ENCODE peak calls at places on chromosomes 2 and 18, in four cellular contexts. W is body of pancreas, M is MM.1S, D is esophagus muscularis mucosa. L is an unnamed sample.

GRCh38 chr2:229416116-229416694 is 145.1 kb upstream of the PID1 start:
- DNase-seq in W (peak; percentile 74), M (no peak), D (peak; percentile 95), L (peak; percentile 95)

GRCh38 chr18:59293317-59293716 is 20.1 kb upstream of the RAX start:
- DNase-seq in W (no peak), M (no peak), D (peak; percentile 47), L (no peak)

GRCh38 chr2:54632733-54633692 is 90.4 kb upstream of the EML6 start:
- DNase-seq in W (no peak), M (no peak), D (no peak), L (no peak)

GRCh38 chr18:51890762-51891161 is 449.2 kb upstream of the DCC start:
- DNase-seq in W (peak; percentile 73), M (no peak), D (no peak), L (no peak)

GRCh38 chr2:29012211-29012681 is 31.1 kb downstream of the TOGARAM2 start:
- DNase-seq in W (peak; percentile 63), M (no peak), D (no peak), L (no peak)

GRCh38 chr2:102001767-102002142 is 10.0 kb downstream of the IL1R2 start:
- DNase-seq in W (no peak), M (no peak), D (no peak), L (no peak)

GRCh38 chr2:237581751-237582746 is 8.5 kb downstream of the RAB17 start:
- DNase-seq in W (peak; percentile 80), M (peak; percentile 68), D (no peak), L (peak; percentile 92)

GRCh38 chr2:205746408-205746785 is 64.1 kb downstream of the NRP2 start:
- DNase-seq in W (no peak), M (no peak), D (no peak), L (no peak)

GRCh38 chr2:179677746-179678505 is 183.5 kb downstream of the ZNF385B start:
- DNase-seq in W (no peak), M (no peak), D (no peak), L (no peak)

GRCh38 chr2:8617048-8617447 is 64.8 kb upstream of the ID2 start:
- DNase-seq in W (no peak), M (no peak), D (no peak), L (no peak)

GRCh38 chr2:45014016-45014702 is 4.9 kb upstream of the SIX2 start:
- DNase-seq in W (peak; percentile 64), M (no peak), D (no peak), L (no peak)

GRCh38 chr2:42562474-42563144 is 5.8 kb upstream of the MTA3 start:
- DNase-seq in W (peak; percentile 89), M (no peak), D (no peak), L (no peak)

GRCh38 chr2:29741132-29741531 is 180.3 kb downstream of the ALK start:
- DNase-seq in W (no peak), M (no peak), D (no peak), L (no peak)

GRCh38 chr2:10101491-10101890 is 21.0 kb upstream of the RRM2 start:
- DNase-seq in W (no peak), M (no peak), D (no peak), L (no peak)

GRCh38 chr2:177261115-177261779 is 3.3 kb downstream of the NFE2L2 start:
- DNase-seq in W (no peak), M (no peak), D (no peak), L (no peak)

GRCh38 chr18:13470555-13471494 is 252.3 kb downstream of the LDLRAD4 start:
- DNase-seq in W (peak; percentile 60), M (no peak), D (no peak), L (no peak)

GRCh38 chr18:34158881-34159690 is 65.6 kb downstream of the NOL4 start:
- DNase-seq in W (peak; percentile 59), M (no peak), D (no peak), L (no peak)

GRCh38 chr2:239724851-239725550 is 300.1 kb downstream of the NDUFA10 start:
- DNase-seq in W (no peak), M (no peak), D (no peak), L (no peak)

GRCh38 chr2:136212426-136213378 is 94.8 kb upstream of the CXCR4 start:
- DNase-seq in W (no peak), M (no peak), D (peak; percentile 57), L (no peak)

DNA sequence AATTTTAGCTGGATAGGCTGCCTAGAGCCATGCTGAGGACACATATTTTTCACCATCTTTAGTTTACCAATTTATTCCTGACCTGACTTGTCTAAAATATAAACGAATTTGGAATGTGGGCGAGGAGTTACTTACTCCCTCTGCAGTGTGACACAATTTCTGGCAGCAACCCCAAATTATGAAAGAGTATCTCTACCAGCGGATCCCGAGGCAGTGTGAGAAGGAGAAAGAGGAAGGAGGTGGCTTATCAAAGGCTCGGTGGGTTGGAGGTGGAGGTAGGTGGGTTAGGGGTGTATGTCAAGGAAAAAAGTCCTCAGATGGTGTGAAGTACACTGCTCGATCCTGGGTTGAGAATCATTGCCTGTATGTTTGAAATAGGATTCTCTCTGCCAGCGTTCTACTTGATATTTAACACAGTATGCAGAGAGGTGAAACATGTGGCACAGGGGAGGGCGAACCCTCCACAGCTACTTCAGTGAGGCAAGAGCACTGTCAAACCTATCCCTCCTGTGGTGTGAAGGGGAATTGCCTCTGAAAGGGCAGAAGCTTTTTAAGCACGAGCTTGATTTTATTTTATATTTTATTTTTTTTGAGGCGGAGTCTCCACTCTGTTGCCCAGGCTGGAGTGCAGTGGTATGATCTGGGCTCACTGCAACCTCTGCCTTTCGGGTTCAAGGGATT is 76.0 kb downstream of the RFTN2 start:
- DNase-seq in W (peak; percentile 24), M (peak; percentile 44), D (no peak), L (no peak)
- TF ChIP-seq CTCF in W (peak; percentile 28), M (peak; percentile 28), D (no peak), L (no peak)

GRCh38 chr2:120865656-120866055 is 130.0 kb downstream of the GLI2 start:
- DNase-seq in W (no peak), M (no peak), D (no peak), L (no peak)
- H3K4me1 ChIP-seq in W (peaks cover 10% of the 10 kb centered on the region), M (no peaks in the 10 kb centered on the region), D (peaks cover 70% of the 10 kb centered on the region), L (peaks cover 50% of the 10 kb centered on the region)

GRCh38 chr2:170521299-170521698 is 193.8 kb upstream of the SP5 start:
- DNase-seq in W (no peak), M (no peak), D (no peak), L (no peak)

GRCh38 chr2:170524828-170525565 is 190.1 kb upstream of the SP5 start:
- DNase-seq in W (no peak), M (peak; percentile 15), D (no peak), L (no peak)

GRCh38 chr2:170525566-170525900 is 189.6 kb upstream of the SP5 start:
- DNase-seq in W (peak; percentile 73), M (no peak), D (peak; percentile 95), L (no peak)

GRCh38 chr2:170518911-170519310 is 196.2 kb upstream of the SP5 start:
- DNase-seq in W (no peak), M (no peak), D (no peak), L (no peak)

DNA sequence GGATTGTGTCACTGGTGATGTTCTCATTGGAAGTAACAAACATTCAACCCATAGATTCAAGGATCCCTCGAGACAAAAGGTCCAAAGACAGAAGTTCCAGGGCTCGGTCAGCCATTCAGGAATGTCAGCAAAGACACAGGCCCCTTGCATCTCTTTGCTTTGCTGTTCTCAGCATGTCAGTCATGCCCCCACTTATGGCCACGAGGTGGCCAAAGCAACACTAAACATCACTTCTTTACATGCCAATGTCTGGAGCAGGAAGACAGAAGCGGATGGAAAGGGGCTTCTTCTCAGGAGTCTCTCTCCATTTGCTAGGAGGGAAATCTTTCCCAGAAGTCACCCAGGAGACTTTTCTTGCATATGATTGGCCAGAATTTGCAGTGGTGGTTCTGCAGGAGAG is 191.6 kb upstream of the SP5 start:
- DNase-seq in W (no peak), M (no peak), D (no peak), L (no peak)
- TF ChIP-seq CTCF in W (no peak), M (no peak), D (no peak), L (no peak)

DNA sequence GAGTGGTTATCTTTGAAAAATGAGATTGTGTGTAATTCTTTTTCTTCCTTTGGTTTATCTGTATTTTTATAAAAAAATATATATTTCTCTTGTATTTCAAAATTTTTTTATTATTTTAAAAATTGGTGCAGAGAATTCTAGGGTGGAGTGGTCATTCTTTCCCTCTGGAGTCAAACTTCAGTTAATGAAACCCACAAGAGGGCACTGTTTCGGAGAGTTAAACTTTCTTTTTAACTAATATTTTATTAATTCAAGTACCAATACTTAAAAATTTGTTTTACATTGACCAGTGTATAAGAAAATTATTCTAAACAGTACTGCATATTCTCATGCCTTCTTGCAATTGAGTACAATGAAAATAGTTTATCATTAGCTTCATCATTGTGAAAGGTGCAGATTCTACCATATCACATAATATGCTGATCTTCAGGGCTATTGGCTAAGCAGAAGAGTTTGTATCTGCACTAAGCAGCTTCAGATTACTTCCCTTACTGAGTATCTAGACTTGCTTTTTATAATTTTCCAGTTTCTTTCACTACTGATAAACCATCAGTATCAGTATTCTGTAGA is 50.1 kb downstream of the HS1BP3 start:
- DNase-seq in W (no peak), M (no peak), D (no peak), L (no peak)
- H3K4me1 ChIP-seq in W (peaks cover 34% of the 10 kb centered on the region), M (peaks cover 17% of the 10 kb centered on the region), D (peaks cover 75% of the 10 kb centered on the region), L (peaks cover 66% of the 10 kb centered on the region)

GRCh38 chr2:220053919-220054318 is 426.5 kb downstream of the SLC4A3 start:
- DNase-seq in W (no peak), M (peak; percentile 15), D (no peak), L (no peak)
- TF ChIP-seq CTCF in W (no peak), M (peak; percentile 41), D (no peak), L (no peak)

GRCh38 chr2:84964406-84965191 is 6.4 kb upstream of the KCMF1 start:
- DNase-seq in W (no peak), M (no peak), D (no peak), L (no peak)
- H3K4me1 ChIP-seq in W (peaks cover 95% of the 10 kb centered on the region), M (peaks cover 6% of the 10 kb centered on the region), D (peaks cover 47% of the 10 kb centered on the region), L (peaks cover 21% of the 10 kb centered on the region)